ENCODE peak calls at places on chromosomes 6 and 20, in four cellular contexts. One of them, this sample, is unnamed. For H3K9me3 and H3K4me1, the result is how much of the 10 kb centered on the place peaks cover.

GRCh38 chr20:32427996-32428395 is 69.9 kb downstream of the ASXL1 start:
- DNase-seq in mucosa of descending colon: no peak
- DNase-seq in HAP-1: no peak
- DNase-seq in CD8-positive, alpha-beta memory T cell: no peak
- DNase-seq in this sample: no peak

GRCh38 chr6:128569737-128570438 is 49.5 kb upstream of the PTPRK start:
- DNase-seq in mucosa of descending colon: no peak
- DNase-seq in HAP-1: peak
- DNase-seq in CD8-positive, alpha-beta memory T cell: no peak
- DNase-seq in this sample: no peak

GRCh38 chr6:109258129-109258528 is 124.1 kb downstream of the CD164 start:
- DNase-seq in HAP-1: no peak
- DNase-seq in mucosa of descending colon: no peak
- DNase-seq in CD8-positive, alpha-beta memory T cell: no peak
- DNase-seq in this sample: no peak

GRCh38 chr6:125948455-125948854 is 8.1 kb upstream of the HINT3 start:
- DNase-seq in CD8-positive, alpha-beta memory T cell: no peak
- DNase-seq in mucosa of descending colon: no peak
- DNase-seq in HAP-1: no peak
- DNase-seq in this sample: no peak

GRCh38 chr6:455006-455585 is 63.5 kb downstream of the IRF4 start:
- DNase-seq in CD8-positive, alpha-beta memory T cell: no peak
- DNase-seq in mucosa of descending colon: no peak
- DNase-seq in HAP-1: no peak
- DNase-seq in this sample: no peak

GRCh38 chr20:50218987-50219435 is 28.4 kb downstream of the CEBPB start:
- DNase-seq in mucosa of descending colon: no peak
- DNase-seq in HAP-1: no peak
- DNase-seq in CD8-positive, alpha-beta memory T cell: no peak
- DNase-seq in this sample: peak

GRCh38 chr20:20206788-20207187 is 154.5 kb downstream of the CFAP61 start:
- DNase-seq in HAP-1: no peak
- DNase-seq in mucosa of descending colon: no peak
- DNase-seq in CD8-positive, alpha-beta memory T cell: no peak
- DNase-seq in this sample: no peak

GRCh38 chr6:20444786-20445271 is 43.1 kb downstream of the E2F3 start:
- DNase-seq in CD8-positive, alpha-beta memory T cell: no peak
- DNase-seq in mucosa of descending colon: no peak
- DNase-seq in HAP-1: no peak
- DNase-seq in this sample: no peak

GRCh38 chr6:148819852-148820251 is 73.0 kb downstream of the UST start:
- DNase-seq in HAP-1: peak
- DNase-seq in CD8-positive, alpha-beta memory T cell: no peak
- DNase-seq in mucosa of descending colon: no peak
- DNase-seq in this sample: no peak

GRCh38 chr6:107030151-107030550 is 2.2 kb downstream of the MTRES1 start:
- DNase-seq in CD8-positive, alpha-beta memory T cell: no peak
- DNase-seq in mucosa of descending colon: no peak
- DNase-seq in HAP-1: peak
- DNase-seq in this sample: no peak

GRCh38 chr6:44043036-44043478 is 84.2 kb downstream of the MRPL14 start:
- DNase-seq in HAP-1: no peak
- DNase-seq in mucosa of descending colon: no peak
- DNase-seq in CD8-positive, alpha-beta memory T cell: peak
- DNase-seq in this sample: peak

GRCh38 chr6:108689279-108690161 is 128.8 kb downstream of the FOXO3 start:
- DNase-seq in HAP-1: no peak
- DNase-seq in mucosa of descending colon: no peak
- DNase-seq in CD8-positive, alpha-beta memory T cell: no peak
- DNase-seq in this sample: peak

GRCh38 chr6:115120394-115120793 is 777.6 kb upstream of the HS3ST5 start:
- DNase-seq in mucosa of descending colon: no peak
- DNase-seq in HAP-1: no peak
- DNase-seq in CD8-positive, alpha-beta memory T cell: no peak
- DNase-seq in this sample: no peak

GRCh38 chr20:57938158-57939108 is 228.6 kb upstream of the PMEPA1 start:
- DNase-seq in HAP-1: no peak
- DNase-seq in CD8-positive, alpha-beta memory T cell: no peak
- DNase-seq in mucosa of descending colon: no peak
- DNase-seq in this sample: no peak

GRCh38 chr6:146361367-146361924 is 182.2 kb upstream of the RAB32 start:
- DNase-seq in mucosa of descending colon: peak
- DNase-seq in HAP-1: no peak
- DNase-seq in CD8-positive, alpha-beta memory T cell: no peak
- DNase-seq in this sample: no peak

GRCh38 chr6:20402181-20403079 is 751 bp downstream of the E2F3 start:
- DNase-seq in CD8-positive, alpha-beta memory T cell: peak
- DNase-seq in HAP-1: peak
- DNase-seq in mucosa of descending colon: peak
- DNase-seq in this sample: peak

GRCh38 chr6:81026041-81026553 is 726.4 kb downstream of the TENT5A start:
- DNase-seq in CD8-positive, alpha-beta memory T cell: no peak
- DNase-seq in mucosa of descending colon: no peak
- DNase-seq in HAP-1: no peak
- DNase-seq in this sample: no peak

GRCh38 chr6:81023007-81023582 is 729.4 kb downstream of the TENT5A start:
- DNase-seq in mucosa of descending colon: no peak
- DNase-seq in HAP-1: no peak
- DNase-seq in CD8-positive, alpha-beta memory T cell: no peak
- DNase-seq in this sample: no peak

DNA sequence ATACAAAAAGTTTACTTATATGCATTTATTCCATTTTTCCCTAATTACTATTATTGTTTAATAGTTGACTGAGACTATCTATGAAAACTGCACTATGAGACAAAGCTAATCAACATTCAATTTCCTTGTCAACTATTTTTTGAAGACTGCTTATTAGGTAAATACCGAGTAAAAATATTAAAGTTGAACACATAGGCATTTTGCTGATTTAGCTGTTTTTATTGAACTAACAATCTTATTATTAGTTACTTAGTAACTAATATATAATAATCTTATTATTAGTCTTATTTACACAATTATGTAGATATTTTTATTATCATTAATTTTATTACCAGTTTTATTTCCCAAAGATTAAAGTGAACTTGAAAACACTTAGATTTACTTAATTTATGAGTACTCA is 728.8 kb downstream of the TENT5A start:
- DNase-seq in CD8-positive, alpha-beta memory T cell: no peak
- DNase-seq in HAP-1: no peak
- DNase-seq in mucosa of descending colon: no peak
- DNase-seq in this sample: no peak
- H3K9me3 ChIP-seq in CD8-positive, alpha-beta memory T cell: under half
- H3K9me3 ChIP-seq in HAP-1: under half
- H3K9me3 ChIP-seq in mucosa of descending colon: under half
- H3K9me3 ChIP-seq in this sample: under half

GRCh38 chr6:39310542-39310941 is 3.7 kb downstream of the KCNK17 start:
- DNase-seq in HAP-1: no peak
- DNase-seq in mucosa of descending colon: no peak
- DNase-seq in CD8-positive, alpha-beta memory T cell: no peak
- DNase-seq in this sample: no peak

GRCh38 chr6:39314273-39314790 is at the start of gene KCNK17:
- DNase-seq in mucosa of descending colon: no peak
- DNase-seq in CD8-positive, alpha-beta memory T cell: no peak
- DNase-seq in HAP-1: no peak
- DNase-seq in this sample: no peak

GRCh38 chr6:39312912-39313525 is 1.2 kb downstream of the KCNK17 start:
- DNase-seq in CD8-positive, alpha-beta memory T cell: no peak
- DNase-seq in mucosa of descending colon: no peak
- DNase-seq in HAP-1: no peak
- DNase-seq in this sample: no peak

GRCh38 chr6:39317256-39317655 is 3.0 kb upstream of the KCNK17 start:
- DNase-seq in CD8-positive, alpha-beta memory T cell: no peak
- DNase-seq in HAP-1: no peak
- DNase-seq in mucosa of descending colon: no peak
- DNase-seq in this sample: no peak

GRCh38 chr6:39313526-39314272 is 520 bp downstream of the KCNK17 start:
- DNase-seq in mucosa of descending colon: no peak
- DNase-seq in HAP-1: no peak
- DNase-seq in CD8-positive, alpha-beta memory T cell: no peak
- DNase-seq in this sample: no peak
- H3K4me3 ChIP-seq in mucosa of descending colon: no peak
- H3K4me3 ChIP-seq in HAP-1: no peak
- H3K4me3 ChIP-seq in CD8-positive, alpha-beta memory T cell: no peak
- H3K4me3 ChIP-seq in this sample: no peak

DNA sequence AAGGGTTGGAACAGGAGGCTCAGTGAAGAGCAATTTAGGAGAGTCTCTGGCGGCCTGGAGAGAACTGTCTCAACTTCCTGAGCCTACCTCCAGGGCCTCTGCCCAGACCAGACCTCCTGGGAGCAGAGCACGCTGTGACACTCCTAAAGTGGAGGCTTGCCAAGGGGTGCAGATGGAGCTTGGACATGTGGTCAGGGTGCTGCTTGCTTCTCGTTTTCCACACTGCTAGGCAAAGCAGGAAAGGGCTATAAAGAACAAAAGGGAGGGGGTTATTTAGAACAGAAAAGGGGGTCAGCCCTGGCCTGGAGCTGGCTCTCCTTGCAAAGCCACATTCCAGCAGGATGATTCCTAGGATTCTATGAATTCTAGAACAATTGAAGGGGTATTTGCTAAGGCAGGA is 145.7 kb upstream of the GGTLC1 start:
- DNase-seq in HAP-1: no peak
- DNase-seq in mucosa of descending colon: no peak
- DNase-seq in CD8-positive, alpha-beta memory T cell: no peak
- DNase-seq in this sample: no peak
- H3K4me1 ChIP-seq in HAP-1: under half
- H3K4me1 ChIP-seq in mucosa of descending colon: under half
- H3K4me1 ChIP-seq in CD8-positive, alpha-beta memory T cell: under half
- H3K4me1 ChIP-seq in this sample: under half

GRCh38 chr6:27448456-27448855 is 24.4 kb downstream of the ZNF184 start:
- DNase-seq in HAP-1: no peak
- DNase-seq in mucosa of descending colon: no peak
- DNase-seq in CD8-positive, alpha-beta memory T cell: no peak
- DNase-seq in this sample: no peak
- H3K9me3 ChIP-seq in HAP-1: under half
- H3K9me3 ChIP-seq in mucosa of descending colon: half or more
- H3K9me3 ChIP-seq in CD8-positive, alpha-beta memory T cell: half or more
- H3K9me3 ChIP-seq in this sample: under half

GRCh38 chr6:110980227-110980626 is 1.6 kb upstream of the RPF2 start:
- DNase-seq in mucosa of descending colon: no peak
- DNase-seq in CD8-positive, alpha-beta memory T cell: no peak
- DNase-seq in HAP-1: no peak
- DNase-seq in this sample: no peak

GRCh38 chr6:110976575-110976974 is 5.3 kb upstream of the RPF2 start:
- DNase-seq in mucosa of descending colon: no peak
- DNase-seq in CD8-positive, alpha-beta memory T cell: no peak
- DNase-seq in HAP-1: no peak
- DNase-seq in this sample: no peak

GRCh38 chr6:110979565-110980096 is 2.2 kb upstream of the RPF2 start:
- DNase-seq in CD8-positive, alpha-beta memory T cell: no peak
- DNase-seq in mucosa of descending colon: no peak
- DNase-seq in HAP-1: no peak
- DNase-seq in this sample: no peak

DNA sequence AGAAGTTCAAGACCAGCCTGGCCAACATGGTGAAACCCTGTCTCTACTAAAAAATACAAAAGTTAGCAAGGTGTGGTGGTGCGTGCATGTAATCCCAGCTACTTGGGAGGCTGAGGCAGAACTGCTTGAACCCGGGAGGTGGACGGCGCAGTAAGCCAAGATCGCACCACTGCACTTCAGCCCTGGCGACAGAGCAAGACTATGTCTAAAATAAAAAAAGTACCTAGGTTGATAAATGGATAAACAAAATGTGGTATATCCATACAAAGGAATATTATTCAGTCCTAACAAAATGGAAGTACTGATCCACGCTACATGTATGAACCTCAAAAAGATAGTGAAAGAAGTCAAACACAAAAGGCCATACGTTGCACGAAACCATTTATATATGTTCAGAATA is 1.2 kb upstream of the RPF2 start:
- DNase-seq in CD8-positive, alpha-beta memory T cell: no peak
- DNase-seq in HAP-1: no peak
- DNase-seq in mucosa of descending colon: no peak
- DNase-seq in this sample: no peak
- H3K4me3 ChIP-seq in CD8-positive, alpha-beta memory T cell: peak
- H3K4me3 ChIP-seq in HAP-1: no peak
- H3K4me3 ChIP-seq in mucosa of descending colon: no peak
- H3K4me3 ChIP-seq in this sample: peak